ENCODE peak calls at places on chromosomes 6 and 20, in four cellular contexts. G is LHCN-M2, R is esophagus squamous epithelium, T is ecto neural progenitor cell. J is an unnamed sample.

GRCh38 chr20:47784599-47785320 is 521 bp downstream of the SULF2 start:
- DNase-seq in G (peak), R (no peak), T (peak), J (no peak)

GRCh38 chr6:6512711-6513110 is 75.8 kb upstream of the LY86 start:
- DNase-seq in G (peak), R (no peak), T (no peak), J (no peak)

GRCh38 chr6:4637691-4638433 is 138.3 kb upstream of the CDYL start:
- DNase-seq in G (peak), R (no peak), T (no peak), J (no peak)

GRCh38 chr20:23244207-23244915 is 106.2 kb upstream of the NXT1 start:
- DNase-seq in G (peak), R (no peak), T (peak), J (no peak)

GRCh38 chr20:19079536-19080299 is 132.7 kb upstream of the SLC24A3 start:
- DNase-seq in G (peak), R (no peak), T (peak), J (no peak)

GRCh38 chr6:137013738-137014602 is 30.8 kb downstream of the IL20RA start:
- DNase-seq in G (peak), R (no peak), T (no peak), J (no peak)

GRCh38 chr6:98047881-98048280 is 764.9 kb upstream of the MMS22L start:
- DNase-seq in G (no peak), R (no peak), T (no peak), J (no peak)

GRCh38 chr20:32474009-32474716 is 111.0 kb downstream of the NOL4L start:
- DNase-seq in G (no peak), R (no peak), T (no peak), J (no peak)

GRCh38 chr6:132060591-132060990 is 109.4 kb upstream of the CCN2 start:
- DNase-seq in G (peak), R (no peak), T (no peak), J (no peak)

GRCh38 chr6:3357669-3358068 is 98.9 kb downstream of the PSMG4 start:
- DNase-seq in G (no peak), R (no peak), T (no peak), J (no peak)

GRCh38 chr6:146240307-146240706 is 211.4 kb downstream of the GRM1 start:
- DNase-seq in G (no peak), R (no peak), T (no peak), J (no peak)

GRCh38 chr6:108989700-108990099 is 104.9 kb downstream of the SESN1 start:
- DNase-seq in G (no peak), R (no peak), T (no peak), J (no peak)

GRCh38 chr20:61719691-61720347 is 345.9 kb downstream of the TAF4 start:
- DNase-seq in G (no peak), R (no peak), T (no peak), J (no peak)

GRCh38 chr6:35034411-35035171 is 106.5 kb downstream of the TCP11 start:
- DNase-seq in G (no peak), R (no peak), T (no peak), J (no peak)

GRCh38 chr20:1206749-1207148 is 3.5 kb downstream of the C20orf202 start:
- DNase-seq in G (no peak), R (no peak), T (no peak), J (no peak)

GRCh38 chr20:60283281-60283680 is 325.1 kb downstream of the CDH26 start:
- DNase-seq in G (peak), R (no peak), T (no peak), J (no peak)

GRCh38 chr6:106572875-106573575 is 56.3 kb downstream of the RTN4IP1 start:
- DNase-seq in G (no peak), R (no peak), T (no peak), J (no peak)

GRCh38 chr6:36127462-36128016 is 2.8 kb upstream of the MAPK13 start:
- DNase-seq in G (peak), R (no peak), T (no peak), J (no peak)

GRCh38 chr6:82022614-82023102 is 224.9 kb downstream of the IBTK start:
- DNase-seq in G (peak), R (no peak), T (no peak), J (no peak)

J was measured in cortex of kidney.